ENCODE peak calls at places on chromosomes 5 and 9, in six cellular contexts. U is GM20000, S is A549, Z is GM12878, O is cardiac fibroblast, C is left ventricle myocardium inferior. B is an unnamed sample.

GRCh38 chr5:125700380-125700856 is 722.8 kb upstream of the GRAMD2B start:
- DNase-seq in Z (no peak), O (no peak), U (no peak), C (no peak), S (peak; percentile 38), B (no peak)

GRCh38 chr5:139312075-139312474 is 18.5 kb downstream of the MATR3 start:
- DNase-seq in O (no peak), U (no peak), Z (no peak), S (no peak), C (no peak), B (no peak)

GRCh38 chr9:127307802-127308201 is 43.2 kb downstream of the GARNL3 start:
- DNase-seq in U (no peak), S (no peak), Z (no peak), O (no peak), C (peak; percentile 39), B (no peak)

GRCh38 chr9:133356391-133357091 is at the start of the genes SURF1 and SURF2:
- DNase-seq in Z (no peak), U (peak; percentile 96), S (peak; percentile 76), C (peak; percentile 91), O (peak; percentile 67), B (no peak)

GRCh38 chr9:68533678-68534077 is 7.0 kb downstream of the TMEM252 start:
- DNase-seq in S (no peak), U (no peak), C (no peak), O (no peak), Z (no peak), B (no peak)

GRCh38 chr5:80036621-80037020 is 1.5 kb downstream of the THBS4 start:
- DNase-seq in O (no peak), S (no peak), U (no peak), C (no peak), Z (no peak), B (no peak)

GRCh38 chr9:38091310-38092199 is 22.5 kb upstream of the SHB start:
- DNase-seq in O (no peak), Z (no peak), S (no peak), C (no peak), U (peak; percentile 49), B (no peak)

GRCh38 chr5:106827061-106827460 is 843.7 kb downstream of the EFNA5 start:
- DNase-seq in C (no peak), O (peak; percentile 45), S (peak; percentile 5), U (no peak), Z (no peak), B (no peak)

GRCh38 chr5:117880932-117881331 is 1107.4 kb downstream of the DTWD2 start:
- DNase-seq in U (no peak), Z (no peak), C (no peak), O (no peak), S (no peak), B (no peak)

GRCh38 chr5:96384353-96384752 is 48.7 kb downstream of the PCSK1 start:
- DNase-seq in Z (no peak), C (peak; percentile 50), S (peak; percentile 50), O (peak; percentile 72), U (no peak), B (no peak)

GRCh38 chr9:81052846-81053245 is 636.5 kb downstream of the TLE1 start:
- DNase-seq in O (peak; percentile 63), C (no peak), S (no peak), U (no peak), Z (no peak), B (no peak)

GRCh38 chr5:135976216-135976615 is 21.4 kb upstream of the LECT2 start:
- DNase-seq in O (no peak), U (no peak), Z (no peak), S (no peak), C (no peak), B (no peak)

GRCh38 chr5:135978993-135979392 is 24.2 kb upstream of the LECT2 start:
- DNase-seq in U (no peak), C (no peak), S (no peak), O (no peak), Z (no peak), B (no peak)

GRCh38 chr5:135979510-135979909 is 24.7 kb upstream of the LECT2 start:
- DNase-seq in C (no peak), Z (no peak), O (peak; percentile 86), U (no peak), S (no peak), B (no peak)

GRCh38 chr5:135978212-135978631 is 23.4 kb upstream of the LECT2 start:
- DNase-seq in Z (no peak), U (no peak), O (no peak), C (no peak), S (peak; percentile 17), B (no peak)

GRCh38 chr5:135977375-135977928 is 22.7 kb upstream of the LECT2 start:
- DNase-seq in C (peak; percentile 66), U (peak; percentile 59), Z (no peak), S (peak; percentile 95), O (peak; percentile 36), B (no peak)
- TF ChIP-seq CTCF in C (peak; percentile 74), U (peak; percentile 74), Z (peak; percentile 71), S (peak; percentile 82), O (peak; percentile 49), B (peak; percentile 98)

GRCh38 chr9:124771867-124772621 is 933 bp upstream of the NR6A1 start:
- DNase-seq in C (peak; percentile 68), S (peak; percentile 80), Z (no peak), O (peak; percentile 72), U (peak; percentile 72), B (no peak)

GRCh38 chr9:124773473-124774130 is 2.5 kb upstream of the NR6A1 start:
- DNase-seq in S (no peak), O (no peak), Z (no peak), U (no peak), C (no peak), B (no peak)

GRCh38 chr9:124769451-124770358 is 1.4 kb downstream of the NR6A1 start:
- DNase-seq in O (no peak), Z (no peak), S (peak; percentile 28), U (no peak), C (no peak), B (no peak)

GRCh38 chr9:124770359-124771020 is 621 bp downstream of the NR6A1 start:
- DNase-seq in S (peak; percentile 53), C (no peak), U (peak; percentile 72), Z (no peak), O (no peak), B (no peak)

DNA sequence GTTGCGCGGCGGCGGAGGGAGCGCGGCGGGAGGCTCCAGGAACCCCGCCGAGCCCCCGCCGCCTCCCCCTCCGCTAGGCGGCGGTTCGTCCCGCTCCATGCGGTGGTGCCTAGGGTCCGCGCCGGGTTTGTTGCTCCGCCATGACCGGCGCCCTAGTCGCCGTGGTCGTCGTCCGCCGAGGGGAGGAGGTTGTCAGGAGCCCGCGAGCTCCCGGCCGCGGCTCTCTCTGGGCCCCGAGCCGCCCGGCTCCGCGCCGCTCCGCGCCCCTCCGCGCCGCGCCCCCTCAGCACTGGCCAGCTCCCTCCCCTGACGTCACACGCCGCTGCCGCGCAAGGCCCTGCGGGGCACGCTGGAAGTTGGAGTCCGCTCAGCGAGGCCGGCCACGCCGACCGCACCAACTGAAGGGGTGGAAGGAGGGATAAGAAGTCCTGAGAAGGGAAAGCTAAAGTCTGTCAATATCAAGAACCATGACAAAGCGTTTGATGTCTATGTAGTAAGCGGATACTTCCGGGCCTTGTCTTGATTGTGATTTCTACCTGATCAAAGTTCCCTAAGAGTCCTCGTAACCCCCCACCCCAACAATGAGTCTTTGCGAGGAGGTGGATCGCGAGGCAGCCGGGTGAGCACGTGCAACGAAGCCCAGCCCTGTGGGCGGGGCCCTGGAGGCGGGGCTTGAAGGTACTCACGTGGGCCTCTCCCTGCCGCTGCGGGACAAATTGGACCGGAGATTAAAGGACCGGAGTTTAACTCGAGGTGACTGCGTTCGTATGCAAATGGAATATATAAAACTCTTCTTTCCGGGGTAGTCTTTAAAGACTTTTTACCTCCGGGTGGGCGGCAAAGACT is at the start of gene NR6A1:
- DNase-seq in C (peak; percentile 96), O (peak; percentile 96), U (peak; percentile 98), S (peak; percentile 97), Z (peak; percentile 92), B (peak; percentile 86)
- TF ChIP-seq CTCF in C (peak; percentile 59), O (no peak), U (peak; percentile 15), S (peak; percentile 38), Z (no peak), B (peak; percentile 33)

GRCh38 chr9:131873891-131874440 is 134.1 kb upstream of the RAPGEF1 start:
- DNase-seq in Z (no peak), S (no peak), U (no peak), C (no peak), O (no peak), B (no peak)

GRCh38 chr9:131873361-131873760 is 133.5 kb upstream of the RAPGEF1 start:
- DNase-seq in S (no peak), U (no peak), C (no peak), Z (no peak), O (no peak), B (no peak)

GRCh38 chr9:131875828-131876485 is 136.1 kb upstream of the RAPGEF1 start:
- DNase-seq in U (no peak), O (peak; percentile 49), C (no peak), S (no peak), Z (no peak), B (no peak)

GRCh38 chr9:131874916-131875670 is 135.2 kb upstream of the RAPGEF1 start:
- DNase-seq in O (no peak), S (no peak), Z (no peak), U (no peak), C (no peak), B (no peak)

DNA sequence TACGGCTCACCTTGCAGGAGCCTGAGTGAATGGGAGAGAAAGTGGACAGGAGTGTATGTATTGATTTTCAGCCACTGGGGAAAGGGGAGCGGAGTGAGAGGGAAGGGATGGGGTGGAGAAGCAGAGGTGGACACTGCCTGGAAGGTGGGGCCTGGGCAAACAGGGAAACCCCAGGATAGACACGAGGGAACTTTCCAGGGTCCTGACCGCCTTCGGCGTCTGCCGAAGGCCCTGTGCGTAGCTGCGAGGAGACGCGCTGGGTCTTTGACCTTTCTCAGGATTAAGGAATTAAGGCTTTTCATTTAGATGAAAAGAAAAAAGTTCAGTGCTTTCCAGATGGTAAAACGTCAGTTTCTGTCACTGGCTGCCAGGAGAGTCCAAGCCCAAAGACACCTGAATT is 134.6 kb upstream of the RAPGEF1 start:
- DNase-seq in Z (no peak), U (no peak), C (no peak), S (no peak), O (no peak), B (no peak)
- TF ChIP-seq CTCF in Z (no peak), U (no peak), C (no peak), S (no peak), O (no peak), B (no peak)

DNA sequence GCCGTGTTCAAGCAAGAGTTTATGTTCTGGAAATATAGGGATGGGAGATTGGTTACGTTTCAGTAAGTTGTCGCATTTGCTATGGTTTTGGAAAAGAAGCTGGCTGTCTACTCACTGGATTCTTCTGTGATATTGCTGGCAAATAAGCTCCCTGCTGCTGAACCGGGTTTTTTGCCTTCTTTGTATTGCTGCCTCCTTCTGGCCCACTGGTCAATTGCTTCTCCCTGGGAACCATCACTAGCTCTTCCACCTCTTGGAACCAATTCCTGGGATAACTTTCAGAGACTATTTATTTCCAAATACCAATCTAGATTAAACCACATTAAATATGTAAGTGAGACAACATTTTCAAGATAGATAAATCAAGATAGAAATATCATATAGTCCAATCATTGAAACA is 43.0 kb downstream of the NUDT12 start:
- DNase-seq in Z (no peak), C (no peak), S (peak; percentile 13), O (peak; percentile 49), U (no peak), B (no peak)
- TF ChIP-seq CTCF in Z (peak; percentile 18), C (no peak), S (no peak), O (peak; percentile 67), U (no peak), B (peak; percentile 3)

GRCh38 chr5:13276143-13276542 is 668.3 kb downstream of the DNAH5 start:
- DNase-seq in C (no peak), O (no peak), S (no peak), U (no peak), Z (no peak), B (no peak)

GRCh38 chr5:13278148-13278547 is 666.3 kb downstream of the DNAH5 start:
- DNase-seq in S (peak; percentile 18), C (no peak), O (no peak), U (no peak), Z (no peak), B (no peak)
- TF ChIP-seq CTCF in S (no peak), C (no peak), O (peak; percentile 27), U (no peak), Z (no peak), B (peak; percentile 36)

B was measured in GM12864.